ENCODE peak calls at places on chromosomes 3 and 15, in ten cellular contexts. One of them, this sample, is unnamed.

GRCh38 chr3:62128028-62128427 is 245.3 kb downstream of the FEZF2 start:
- DNase-seq in tibial artery: peak; percentile 72
- DNase-seq in prostate gland: no peak
- DNase-seq in stomach: no peak
- DNase-seq in SJSA1: no peak
- DNase-seq in A549: no peak
- DNase-seq in pancreas: no peak
- DNase-seq in lower lobe of right lung: no peak
- DNase-seq in endodermal cell: no peak
- DNase-seq in ascending aorta: no peak
- DNase-seq in this sample: no peak

GRCh38 chr3:40920041-40920440 is 279.3 kb upstream of the CTNNB1 start:
- DNase-seq in prostate gland: no peak
- DNase-seq in tibial artery: no peak
- DNase-seq in stomach: no peak
- DNase-seq in ascending aorta: no peak
- DNase-seq in SJSA1: no peak
- DNase-seq in A549: no peak
- DNase-seq in endodermal cell: peak; percentile 56
- DNase-seq in lower lobe of right lung: no peak
- DNase-seq in pancreas: no peak
- DNase-seq in this sample: no peak

GRCh38 chr3:140748903-140749302 is 71.0 kb downstream of the TRIM42 start:
- DNase-seq in tibial artery: no peak
- DNase-seq in pancreas: no peak
- DNase-seq in endodermal cell: no peak
- DNase-seq in A549: no peak
- DNase-seq in prostate gland: no peak
- DNase-seq in lower lobe of right lung: no peak
- DNase-seq in SJSA1: no peak
- DNase-seq in stomach: no peak
- DNase-seq in ascending aorta: no peak
- DNase-seq in this sample: no peak

GRCh38 chr3:11380314-11380713 is 108.1 kb downstream of the ATG7 start:
- DNase-seq in endodermal cell: no peak
- DNase-seq in lower lobe of right lung: no peak
- DNase-seq in tibial artery: no peak
- DNase-seq in ascending aorta: no peak
- DNase-seq in pancreas: no peak
- DNase-seq in prostate gland: no peak
- DNase-seq in SJSA1: no peak
- DNase-seq in stomach: no peak
- DNase-seq in A549: no peak
- DNase-seq in this sample: no peak

GRCh38 chr3:176609361-176609760 is 587.9 kb downstream of the TBL1XR1 start:
- DNase-seq in endodermal cell: no peak
- DNase-seq in lower lobe of right lung: no peak
- DNase-seq in prostate gland: no peak
- DNase-seq in stomach: no peak
- DNase-seq in SJSA1: no peak
- DNase-seq in pancreas: no peak
- DNase-seq in A549: no peak
- DNase-seq in tibial artery: no peak
- DNase-seq in ascending aorta: no peak
- DNase-seq in this sample: no peak

GRCh38 chr3:39104961-39105686 is 2.3 kb downstream of the GORASP1 start:
- DNase-seq in SJSA1: no peak
- DNase-seq in ascending aorta: no peak
- DNase-seq in A549: no peak
- DNase-seq in prostate gland: no peak
- DNase-seq in endodermal cell: no peak
- DNase-seq in lower lobe of right lung: no peak
- DNase-seq in tibial artery: no peak
- DNase-seq in pancreas: peak; percentile 31
- DNase-seq in stomach: no peak
- DNase-seq in this sample: no peak

GRCh38 chr3:28853830-28854229 is 427.0 kb upstream of the RBMS3 start:
- DNase-seq in SJSA1: no peak
- DNase-seq in lower lobe of right lung: no peak
- DNase-seq in endodermal cell: no peak
- DNase-seq in prostate gland: no peak
- DNase-seq in pancreas: no peak
- DNase-seq in A549: peak; percentile 5
- DNase-seq in ascending aorta: no peak
- DNase-seq in stomach: no peak
- DNase-seq in tibial artery: no peak
- DNase-seq in this sample: no peak

GRCh38 chr15:100859970-100860828 is 19.4 kb upstream of the ALDH1A3 start:
- DNase-seq in A549: no peak
- DNase-seq in stomach: no peak
- DNase-seq in prostate gland: no peak
- DNase-seq in ascending aorta: no peak
- DNase-seq in endodermal cell: no peak
- DNase-seq in SJSA1: no peak
- DNase-seq in tibial artery: no peak
- DNase-seq in pancreas: no peak
- DNase-seq in lower lobe of right lung: no peak
- DNase-seq in this sample: no peak

GRCh38 chr15:31341036-31341435 is 14.4 kb downstream of the KLF13 start:
- DNase-seq in tibial artery: no peak
- DNase-seq in ascending aorta: no peak
- DNase-seq in stomach: no peak
- DNase-seq in lower lobe of right lung: no peak
- DNase-seq in prostate gland: no peak
- DNase-seq in SJSA1: no peak
- DNase-seq in endodermal cell: no peak
- DNase-seq in A549: no peak
- DNase-seq in pancreas: no peak
- DNase-seq in this sample: no peak

GRCh38 chr15:31340591-31340990 is 14.0 kb downstream of the KLF13 start:
- DNase-seq in SJSA1: no peak
- DNase-seq in prostate gland: no peak
- DNase-seq in ascending aorta: no peak
- DNase-seq in endodermal cell: no peak
- DNase-seq in pancreas: no peak
- DNase-seq in stomach: no peak
- DNase-seq in A549: no peak
- DNase-seq in lower lobe of right lung: no peak
- DNase-seq in tibial artery: no peak
- DNase-seq in this sample: no peak

GRCh38 chr15:31342781-31343626 is 16.4 kb downstream of the KLF13 start:
- DNase-seq in endodermal cell: peak; percentile 64
- DNase-seq in A549: no peak
- DNase-seq in ascending aorta: no peak
- DNase-seq in lower lobe of right lung: peak; percentile 46
- DNase-seq in tibial artery: no peak
- DNase-seq in pancreas: peak; percentile 11
- DNase-seq in SJSA1: no peak
- DNase-seq in stomach: no peak
- DNase-seq in prostate gland: no peak
- DNase-seq in this sample: no peak

GRCh38 chr15:31342381-31342780 is 15.7 kb downstream of the KLF13 start:
- DNase-seq in tibial artery: no peak
- DNase-seq in SJSA1: no peak
- DNase-seq in prostate gland: no peak
- DNase-seq in endodermal cell: no peak
- DNase-seq in A549: no peak
- DNase-seq in lower lobe of right lung: no peak
- DNase-seq in ascending aorta: no peak
- DNase-seq in pancreas: no peak
- DNase-seq in stomach: no peak
- DNase-seq in this sample: no peak

GRCh38 chr15:31341501-31342195 is 15.0 kb downstream of the KLF13 start:
- DNase-seq in pancreas: no peak
- DNase-seq in stomach: no peak
- DNase-seq in ascending aorta: no peak
- DNase-seq in endodermal cell: no peak
- DNase-seq in SJSA1: no peak
- DNase-seq in tibial artery: no peak
- DNase-seq in lower lobe of right lung: no peak
- DNase-seq in prostate gland: no peak
- DNase-seq in A549: no peak
- DNase-seq in this sample: no peak
- H3K4me1 ChIP-seq in pancreas: peaks cover 58% of the 10 kb centered on the region
- H3K4me1 ChIP-seq in stomach: peaks cover 100% of the 10 kb centered on the region
- H3K4me1 ChIP-seq in ascending aorta: peaks cover 33% of the 10 kb centered on the region
- H3K4me1 ChIP-seq in endodermal cell: no peaks in the 10 kb centered on the region
- H3K4me1 ChIP-seq in SJSA1: peaks cover 50% of the 10 kb centered on the region
- H3K4me1 ChIP-seq in tibial artery: peaks cover 53% of the 10 kb centered on the region
- H3K4me1 ChIP-seq in lower lobe of right lung: peaks cover 100% of the 10 kb centered on the region
- H3K4me1 ChIP-seq in prostate gland: peaks cover 32% of the 10 kb centered on the region
- H3K4me1 ChIP-seq in A549: peaks cover 32% of the 10 kb centered on the region
- H3K4me1 ChIP-seq in this sample: peaks cover 91% of the 10 kb centered on the region

GRCh38 chr3:111978833-111979688 is at the start of gene ABHD10:
- DNase-seq in lower lobe of right lung: peak; percentile 99
- DNase-seq in tibial artery: peak; percentile 98
- DNase-seq in pancreas: peak; percentile 97
- DNase-seq in endodermal cell: peak; percentile 97
- DNase-seq in prostate gland: peak; percentile 95
- DNase-seq in ascending aorta: peak; percentile 76
- DNase-seq in stomach: peak; percentile 98
- DNase-seq in SJSA1: peak; percentile 96
- DNase-seq in A549: peak; percentile 99
- DNase-seq in this sample: peak; percentile 97

GRCh38 chr3:111978493-111978832 is 363 bp upstream of the ABHD10 start:
- DNase-seq in prostate gland: no peak
- DNase-seq in lower lobe of right lung: no peak
- DNase-seq in pancreas: no peak
- DNase-seq in A549: no peak
- DNase-seq in ascending aorta: no peak
- DNase-seq in stomach: no peak
- DNase-seq in SJSA1: no peak
- DNase-seq in tibial artery: no peak
- DNase-seq in endodermal cell: no peak
- DNase-seq in this sample: no peak

GRCh38 chr3:111979689-111980025 is 831 bp downstream of the ABHD10 start:
- DNase-seq in SJSA1: no peak
- DNase-seq in prostate gland: no peak
- DNase-seq in pancreas: no peak
- DNase-seq in tibial artery: no peak
- DNase-seq in lower lobe of right lung: no peak
- DNase-seq in stomach: no peak
- DNase-seq in A549: no peak
- DNase-seq in ascending aorta: no peak
- DNase-seq in endodermal cell: no peak
- DNase-seq in this sample: no peak

GRCh38 chr3:111981457-111981763 is 2.6 kb downstream of the ABHD10 start:
- DNase-seq in endodermal cell: no peak
- DNase-seq in lower lobe of right lung: no peak
- DNase-seq in stomach: no peak
- DNase-seq in tibial artery: no peak
- DNase-seq in SJSA1: no peak
- DNase-seq in ascending aorta: no peak
- DNase-seq in pancreas: no peak
- DNase-seq in prostate gland: no peak
- DNase-seq in A549: no peak
- DNase-seq in this sample: no peak

GRCh38 chr3:111980716-111981456 is 2.1 kb downstream of the ABHD10 start:
- DNase-seq in stomach: no peak
- DNase-seq in A549: no peak
- DNase-seq in ascending aorta: no peak
- DNase-seq in lower lobe of right lung: no peak
- DNase-seq in SJSA1: no peak
- DNase-seq in endodermal cell: no peak
- DNase-seq in tibial artery: no peak
- DNase-seq in pancreas: no peak
- DNase-seq in prostate gland: no peak
- DNase-seq in this sample: no peak
- H3K4me3 ChIP-seq in stomach: no peak overlapping the region
- H3K4me3 ChIP-seq in A549: no peak overlapping the region
- H3K4me3 ChIP-seq in ascending aorta: no peak overlapping the region
- H3K4me3 ChIP-seq in lower lobe of right lung: no peak overlapping the region
- H3K4me3 ChIP-seq in SJSA1: no peak overlapping the region
- H3K4me3 ChIP-seq in endodermal cell: peak overlapping the region; percentile 96
- H3K4me3 ChIP-seq in tibial artery: no peak overlapping the region
- H3K4me3 ChIP-seq in pancreas: no peak overlapping the region
- H3K4me3 ChIP-seq in prostate gland: no peak overlapping the region
- H3K4me3 ChIP-seq in this sample: no peak overlapping the region

GRCh38 chr3:172073262-172073915 is 34.0 kb downstream of the FNDC3B start:
- DNase-seq in endodermal cell: no peak
- DNase-seq in SJSA1: no peak
- DNase-seq in pancreas: no peak
- DNase-seq in ascending aorta: no peak
- DNase-seq in prostate gland: no peak
- DNase-seq in lower lobe of right lung: no peak
- DNase-seq in A549: no peak
- DNase-seq in stomach: no peak
- DNase-seq in tibial artery: no peak
- DNase-seq in this sample: no peak
- H3K4me1 ChIP-seq in endodermal cell: peaks cover 14% of the 10 kb centered on the region
- H3K4me1 ChIP-seq in SJSA1: no peaks in the 10 kb centered on the region
- H3K4me1 ChIP-seq in pancreas: peaks cover 74% of the 10 kb centered on the region
- H3K4me1 ChIP-seq in ascending aorta: peaks cover 16% of the 10 kb centered on the region
- H3K4me1 ChIP-seq in prostate gland: no peaks in the 10 kb centered on the region
- H3K4me1 ChIP-seq in lower lobe of right lung: peaks cover 53% of the 10 kb centered on the region
- H3K4me1 ChIP-seq in A549: peaks cover 79% of the 10 kb centered on the region
- H3K4me1 ChIP-seq in stomach: peaks cover 84% of the 10 kb centered on the region
- H3K4me1 ChIP-seq in tibial artery: peaks cover 29% of the 10 kb centered on the region
- H3K4me1 ChIP-seq in this sample: peaks cover 46% of the 10 kb centered on the region

GRCh38 chr3:64145438-64145837 is 79.8 kb downstream of the PRICKLE2 start:
- DNase-seq in ascending aorta: no peak
- DNase-seq in SJSA1: no peak
- DNase-seq in tibial artery: no peak
- DNase-seq in lower lobe of right lung: no peak
- DNase-seq in endodermal cell: no peak
- DNase-seq in A549: no peak
- DNase-seq in pancreas: no peak
- DNase-seq in stomach: no peak
- DNase-seq in prostate gland: no peak
- DNase-seq in this sample: no peak

GRCh38 chr3:64140651-64141050 is 84.6 kb downstream of the PRICKLE2 start:
- DNase-seq in SJSA1: no peak
- DNase-seq in ascending aorta: no peak
- DNase-seq in A549: no peak
- DNase-seq in endodermal cell: no peak
- DNase-seq in prostate gland: no peak
- DNase-seq in lower lobe of right lung: no peak
- DNase-seq in tibial artery: no peak
- DNase-seq in pancreas: no peak
- DNase-seq in stomach: no peak
- DNase-seq in this sample: no peak

GRCh38 chr3:64141476-64141875 is 83.8 kb downstream of the PRICKLE2 start:
- DNase-seq in tibial artery: no peak
- DNase-seq in SJSA1: no peak
- DNase-seq in ascending aorta: no peak
- DNase-seq in endodermal cell: no peak
- DNase-seq in prostate gland: peak; percentile 23
- DNase-seq in stomach: no peak
- DNase-seq in A549: no peak
- DNase-seq in lower lobe of right lung: no peak
- DNase-seq in pancreas: no peak
- DNase-seq in this sample: no peak

GRCh38 chr3:64144241-64144900 is 80.9 kb downstream of the PRICKLE2 start:
- DNase-seq in SJSA1: no peak
- DNase-seq in lower lobe of right lung: no peak
- DNase-seq in ascending aorta: no peak
- DNase-seq in A549: no peak
- DNase-seq in stomach: no peak
- DNase-seq in endodermal cell: no peak
- DNase-seq in pancreas: no peak
- DNase-seq in prostate gland: no peak
- DNase-seq in tibial artery: no peak
- DNase-seq in this sample: no peak

DNA sequence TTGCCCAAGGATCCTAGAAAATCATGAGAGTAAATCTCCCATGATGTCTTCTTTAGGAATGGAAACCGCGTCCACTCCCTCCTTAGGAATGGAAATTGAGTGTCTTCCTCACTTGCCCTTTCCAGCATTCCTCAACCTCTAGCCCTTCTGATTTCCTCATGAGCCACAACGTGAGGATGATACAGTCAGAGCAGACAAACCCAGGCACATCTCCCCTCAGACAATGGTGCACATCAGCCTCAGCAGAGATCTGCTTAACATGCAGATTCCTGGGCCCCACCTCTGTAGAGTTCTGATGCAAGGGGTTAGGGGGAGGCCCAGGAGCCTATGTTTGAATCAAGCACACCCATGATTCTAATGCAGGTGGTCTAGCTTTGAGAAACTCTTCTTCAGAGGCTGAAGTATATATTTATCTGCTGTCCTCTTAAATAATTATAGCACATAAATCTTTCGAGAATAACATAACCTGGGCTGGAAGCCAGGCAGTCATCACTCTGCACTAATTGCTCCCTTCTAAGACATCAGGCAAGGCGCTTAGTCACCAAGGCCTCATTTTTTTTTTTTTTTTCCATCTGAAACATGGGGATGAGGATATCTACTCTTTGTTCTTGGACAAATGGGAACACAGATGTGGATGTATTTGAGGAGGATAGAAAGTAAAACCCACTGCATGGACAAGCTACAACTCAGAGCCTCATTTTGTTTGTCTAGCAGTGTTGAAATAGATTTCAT is 81.7 kb downstream of the PRICKLE2 start:
- DNase-seq in tibial artery: no peak
- DNase-seq in endodermal cell: peak; percentile 7
- DNase-seq in lower lobe of right lung: no peak
- DNase-seq in stomach: no peak
- DNase-seq in SJSA1: no peak
- DNase-seq in ascending aorta: no peak
- DNase-seq in prostate gland: no peak
- DNase-seq in A549: peak; percentile 33
- DNase-seq in pancreas: no peak
- DNase-seq in this sample: no peak
- H3K4me3 ChIP-seq in tibial artery: no peak overlapping the region
- H3K4me3 ChIP-seq in endodermal cell: no peak overlapping the region
- H3K4me3 ChIP-seq in lower lobe of right lung: no peak overlapping the region
- H3K4me3 ChIP-seq in stomach: no peak overlapping the region
- H3K4me3 ChIP-seq in SJSA1: no peak overlapping the region
- H3K4me3 ChIP-seq in ascending aorta: no peak overlapping the region
- H3K4me3 ChIP-seq in prostate gland: no peak overlapping the region
- H3K4me3 ChIP-seq in A549: no peak overlapping the region
- H3K4me3 ChIP-seq in pancreas: no peak overlapping the region
- H3K4me3 ChIP-seq in this sample: no peak overlapping the region